ENCODE peak calls at places on chromosomes 3 and 15, in eight cellular contexts. D, O, E, H, I, J, T and X are unnamed samples.

GRCh38 chr15:66786222-66786621 is 84.2 kb downstream of the SMAD6 start:
- DNase-seq in D (no peak), O (no peak), E (peak; percentile 33), H (no peak), I (no peak), J (no peak), T (no peak), X (no peak)

GRCh38 chr3:15782429-15782828 is 15.3 kb downstream of the ANKRD28 start:
- DNase-seq in D (no peak), O (no peak), E (no peak), H (no peak), I (no peak), J (no peak), T (no peak), X (no peak)

GRCh38 chr3:183265713-183266417 is 12.8 kb downstream of the B3GNT5 start:
- DNase-seq in D (no peak), O (no peak), E (peak; percentile 90), H (peak; percentile 59), I (peak; percentile 92), J (no peak), T (peak; percentile 81), X (no peak)

GRCh38 chr3:70040386-70040785 is 40.9 kb downstream of the SAMMSON start:
- DNase-seq in D (no peak), O (no peak), E (no peak), H (no peak), I (no peak), J (no peak), T (no peak), X (peak; percentile 51)

GRCh38 chr3:30347679-30348216 is 258.7 kb upstream of the TGFBR2 start:
- DNase-seq in D (no peak), O (no peak), E (no peak), H (no peak), I (peak; percentile 71), J (no peak), T (no peak), X (no peak)

GRCh38 chr3:46907271-46907670 is 29.8 kb downstream of the PTH1R start:
- DNase-seq in D (no peak), O (no peak), E (peak; percentile 42), H (no peak), I (no peak), J (no peak), T (no peak), X (no peak)

GRCh38 chr3:11509175-11510000 is 134.3 kb downstream of the VGLL4 start:
- DNase-seq in D (no peak), O (peak; percentile 90), E (no peak), H (peak; percentile 57), I (no peak), J (peak; percentile 75), T (no peak), X (no peak)

GRCh38 chr15:66936115-66936863 is 129.1 kb upstream of the SMAD3 start:
- DNase-seq in D (no peak), O (peak; percentile 51), E (peak; percentile 62), H (no peak), I (no peak), J (no peak), T (no peak), X (no peak)

GRCh38 chr3:12963869-12964712 is 109.1 kb downstream of the IQSEC1 start:
- DNase-seq in D (no peak), O (peak; percentile 21), E (no peak), H (no peak), I (no peak), J (no peak), T (no peak), X (no peak)

GRCh38 chr3:111619833-111620232 is 24.7 kb upstream of the ZBED2 start:
- DNase-seq in D (no peak), O (no peak), E (peak; percentile 65), H (no peak), I (peak; percentile 57), J (no peak), T (no peak), X (no peak)

GRCh38 chr3:185715091-185715490 is 109.8 kb downstream of the IGF2BP2 start:
- DNase-seq in D (peak; percentile 50), O (no peak), E (no peak), H (peak; percentile 94), I (no peak), J (peak; percentile 56), T (no peak), X (no peak)

GRCh38 chr15:34942363-34942762 is 27.2 kb downstream of the AQR start:
- DNase-seq in D (no peak), O (no peak), E (no peak), H (no peak), I (no peak), J (no peak), T (no peak), X (no peak)

GRCh38 chr3:29415824-29416223 is 135.0 kb downstream of the RBMS3 start:
- DNase-seq in D (no peak), O (no peak), E (no peak), H (no peak), I (no peak), J (no peak), T (no peak), X (no peak)

GRCh38 chr3:176814252-176814651 is 383.0 kb downstream of the TBL1XR1 start:
- DNase-seq in D (peak; percentile 68), O (peak; percentile 79), E (no peak), H (peak; percentile 95), I (no peak), J (peak; percentile 83), T (peak; percentile 54), X (no peak)

GRCh38 chr3:28191363-28191762 is 50.1 kb upstream of the CMC1 start:
- DNase-seq in D (no peak), O (no peak), E (no peak), H (no peak), I (no peak), J (no peak), T (no peak), X (no peak)

GRCh38 chr15:89666858-89667705 is 11.8 kb upstream of the KIF7 start:
- DNase-seq in D (no peak), O (no peak), E (no peak), H (no peak), I (no peak), J (no peak), T (no peak), X (no peak)

GRCh38 chr3:157913751-157914150 is 192.5 kb downstream of the SHOX2 start:
- DNase-seq in D (no peak), O (no peak), E (no peak), H (no peak), I (no peak), J (no peak), T (no peak), X (no peak)

GRCh38 chr3:88986834-88987233 is 120.6 kb upstream of the EPHA3 start:
- DNase-seq in D (no peak), O (no peak), E (no peak), H (no peak), I (peak; percentile 16), J (no peak), T (no peak), X (no peak)

GRCh38 chr15:40762919-40763800 is 708 bp upstream of the GCHFR start:
- DNase-seq in D (no peak), O (peak; percentile 72), E (peak; percentile 95), H (peak; percentile 73), I (peak; percentile 71), J (no peak), T (no peak), X (no peak)
- H3K27ac ChIP-seq in D (no peak overlapping the region), O (peak overlapping the region; percentile 64), E (peak overlapping the region; percentile 92), H (peak overlapping the region; percentile 59), I (peak overlapping the region; percentile 99), J (peak overlapping the region; percentile 77), T (no peak overlapping the region), X (peak overlapping the region; percentile 8)

GRCh38 chr3:156478931-156479330 is 76.0 kb downstream of the SSR3 start:
- DNase-seq in D (no peak), O (no peak), E (no peak), H (no peak), I (no peak), J (no peak), T (no peak), X (no peak)

GRCh38 chr3:156483002-156483401 is 71.9 kb downstream of the SSR3 start:
- DNase-seq in D (no peak), O (no peak), E (no peak), H (no peak), I (no peak), J (no peak), T (no peak), X (no peak)

GRCh38 chr3:156483426-156483825 is 71.5 kb downstream of the SSR3 start:
- DNase-seq in D (no peak), O (no peak), E (no peak), H (no peak), I (peak; percentile 75), J (no peak), T (peak; percentile 19), X (no peak)

GRCh38 chr3:156479574-156479973 is 75.3 kb downstream of the SSR3 start:
- DNase-seq in D (no peak), O (no peak), E (no peak), H (no peak), I (no peak), J (no peak), T (no peak), X (no peak)

GRCh38 chr3:156480949-156481348 is 74.0 kb downstream of the SSR3 start:
- DNase-seq in D (no peak), O (no peak), E (no peak), H (no peak), I (no peak), J (no peak), T (no peak), X (no peak)
- H3K27ac ChIP-seq in D (no peak overlapping the region), O (no peak overlapping the region), E (no peak overlapping the region), H (no peak overlapping the region), I (no peak overlapping the region), J (no peak overlapping the region), T (no peak overlapping the region), X (no peak overlapping the region)

DNA sequence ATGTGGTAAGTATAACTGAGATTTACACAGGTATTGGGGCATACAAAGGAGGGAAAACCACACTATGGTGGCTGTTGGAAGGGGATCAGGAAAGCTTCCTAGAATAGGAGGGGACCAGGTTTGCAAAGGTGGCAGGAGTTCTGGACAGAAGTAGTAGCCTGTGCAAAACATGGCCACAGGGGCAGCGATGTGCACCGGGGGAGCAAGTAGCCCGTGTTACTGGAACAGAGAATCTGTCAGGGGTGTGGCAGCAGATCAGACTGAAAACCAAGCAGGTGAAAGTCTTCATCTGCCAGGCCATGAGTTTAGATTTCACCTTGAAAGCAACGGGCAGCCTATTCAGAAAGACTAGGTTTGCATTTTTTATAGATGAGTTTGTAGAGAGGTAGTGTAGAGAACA is 182.3 kb upstream of the LPP start:
- DNase-seq in D (no peak), O (no peak), E (no peak), H (peak; percentile 30), I (no peak), J (no peak), T (no peak), X (no peak)
- H3K27ac ChIP-seq in D (no peak overlapping the region), O (no peak overlapping the region), E (no peak overlapping the region), H (no peak overlapping the region), I (no peak overlapping the region), J (no peak overlapping the region), T (no peak overlapping the region), X (no peak overlapping the region)

DNA sequence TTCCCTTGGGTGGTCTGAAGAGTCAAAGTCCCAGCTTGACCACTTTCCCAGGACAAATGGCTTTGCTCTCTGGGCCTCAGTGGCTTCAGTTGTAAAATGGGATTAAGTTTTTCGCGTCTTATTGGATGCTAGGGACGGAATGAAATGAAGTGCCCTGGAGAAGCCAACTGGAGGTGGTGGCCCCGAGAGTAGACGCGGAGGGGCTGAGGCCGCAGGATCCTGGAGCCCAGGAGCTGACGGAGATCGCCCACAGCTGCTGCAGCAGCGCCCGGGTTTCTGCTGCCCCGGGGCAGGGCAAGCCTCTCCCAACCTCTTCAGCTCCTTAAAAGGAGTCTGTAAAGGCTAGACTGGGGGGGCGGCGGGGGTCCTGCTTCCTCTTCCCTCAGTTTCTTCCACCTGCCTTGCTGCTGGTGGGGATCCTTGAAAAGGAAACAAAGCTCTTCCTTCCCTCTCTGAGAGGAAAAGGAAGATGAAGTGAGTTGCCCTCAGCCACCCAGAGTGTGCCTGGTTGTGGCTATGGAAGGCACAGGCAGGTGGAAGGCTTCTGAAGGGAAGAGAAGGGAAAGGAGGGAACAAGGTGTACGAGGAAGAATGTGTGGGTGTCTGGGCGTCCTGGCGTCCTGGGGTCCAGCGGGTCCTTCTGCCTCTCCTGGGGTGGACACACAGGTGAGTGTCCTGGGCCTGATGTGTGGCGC is 967 bp upstream of the BNC1 start:
- DNase-seq in D (no peak), O (no peak), E (no peak), H (peak; percentile 49), I (no peak), J (no peak), T (no peak), X (no peak)
- H3K27ac ChIP-seq in D (no peak overlapping the region), O (no peak overlapping the region), E (peak overlapping the region; percentile 99), H (no peak overlapping the region), I (peak overlapping the region; percentile 98), J (no peak overlapping the region), T (no peak overlapping the region), X (no peak overlapping the region)